ENCODE peak calls at places on chromosome 3, in five cellular contexts. E is WTC11, I is DND-41, X is mammary epithelial cell, F is frontal cortex. H is an unnamed sample.

GRCh38 chr3:187223799-187224198 is 26.5 kb downstream of the RTP1 start:
- DNase-seq in F (no peak), I (no peak), E (no peak), X (peak), H (peak)

GRCh38 chr3:35184775-35185174 is 454.6 kb upstream of the ARPP21 start:
- DNase-seq in X (no peak), E (no peak), F (no peak), I (no peak), H (no peak)

GRCh38 chr3:172384836-172385235 is 63.4 kb downstream of the GHSR start:
- DNase-seq in I (no peak), F (no peak), E (no peak), X (no peak), H (no peak)

GRCh38 chr3:127222664-127223063 is 29.7 kb downstream of the PRR23E start:
- DNase-seq in I (no peak), E (no peak), F (no peak), X (no peak), H (no peak)

GRCh38 chr3:149267565-149267964 is 45.9 kb upstream of the CP start:
- DNase-seq in I (no peak), F (no peak), E (no peak), X (no peak), H (no peak)

GRCh38 chr3:72848703-72849081 is 447 bp upstream of the SHQ1 start:
- DNase-seq in E (no peak), F (no peak), I (peak), X (no peak), H (no peak)

GRCh38 chr3:98945006-98945626 is 43.6 kb upstream of the DCBLD2 start:
- DNase-seq in I (no peak), F (no peak), E (no peak), X (no peak), H (no peak)

GRCh38 chr3:325495-325894 is 128.9 kb downstream of the CHL1 start:
- DNase-seq in F (no peak), X (no peak), E (no peak), I (no peak), H (no peak)

GRCh38 chr3:15428539-15428938 is 1.1 kb downstream of the EAF1 start:
- DNase-seq in F (no peak), I (no peak), X (peak), E (no peak), H (no peak)

GRCh38 chr3:115071611-115072010 is 75.5 kb downstream of the ZBTB20 start:
- DNase-seq in I (no peak), X (peak), E (no peak), F (peak), H (no peak)

GRCh38 chr3:111910806-111911205 is 51.7 kb downstream of the PHLDB2 start:
- DNase-seq in I (no peak), E (no peak), F (peak), X (no peak), H (no peak)

GRCh38 chr3:4474683-4475490 is 7.8 kb upstream of the SUMF1 start:
- DNase-seq in F (peak), I (no peak), E (no peak), X (peak), H (peak)

GRCh38 chr3:129320261-129320660 is 41.6 kb downstream of the HMCES start:
- DNase-seq in E (no peak), I (no peak), F (no peak), X (no peak), H (no peak)

GRCh38 chr3:30292192-30292893 is 314.1 kb upstream of the TGFBR2 start:
- DNase-seq in E (no peak), I (no peak), X (peak), F (no peak), H (no peak)

GRCh38 chr3:45781271-45781670 is 15.1 kb downstream of the SLC6A20 start:
- DNase-seq in I (peak), F (no peak), X (no peak), E (no peak), H (no peak)

GRCh38 chr3:177830411-177830849 is 633.1 kb upstream of the TBL1XR1 start:
- DNase-seq in X (peak), F (no peak), E (no peak), I (no peak), H (no peak)

GRCh38 chr3:157844770-157845522 is 261.3 kb downstream of the SHOX2 start:
- DNase-seq in E (no peak), X (no peak), I (no peak), F (no peak), H (no peak)

GRCh38 chr3:44237161-44237560 is 4.5 kb upstream of the TOPAZ1 start:
- DNase-seq in E (no peak), X (no peak), I (no peak), F (no peak), H (no peak)

GRCh38 chr3:59308684-59309083 is 258.9 kb upstream of the CFAP20DC start:
- DNase-seq in I (no peak), F (no peak), X (no peak), E (peak), H (no peak)

GRCh38 chr3:18758047-18758704 is 333.0 kb upstream of the SATB1 start:
- DNase-seq in F (no peak), X (peak), I (peak), E (no peak), H (peak)

GRCh38 chr3:145776782-145777408 is 384.1 kb downstream of the PLOD2 start:
- DNase-seq in X (peak), E (peak), I (peak), F (peak), H (peak)

GRCh38 chr3:159798951-159799350 is 189.7 kb upstream of the IL12A start:
- DNase-seq in X (peak), E (no peak), F (no peak), I (no peak), H (no peak)

GRCh38 chr3:68945231-68945630 is 12.9 kb upstream of the TAFA4 start:
- DNase-seq in F (no peak), I (no peak), E (no peak), X (no peak), H (no peak)

GRCh38 chr3:195384952-195385351 is 57.9 kb downstream of the ACAP2 start:
- DNase-seq in X (no peak), E (no peak), I (no peak), F (no peak), H (no peak)

GRCh38 chr3:151330374-151330773 is 1.0 kb upstream of the P2RY13 start:
- DNase-seq in F (no peak), E (no peak), I (no peak), X (no peak), H (no peak)

GRCh38 chr3:29751647-29752263 is 470.9 kb downstream of the RBMS3 start:
- DNase-seq in E (no peak), X (no peak), F (no peak), I (no peak), H (no peak)

GRCh38 chr3:49120096-49120437 is 556 bp downstream of the USP19 start:
- DNase-seq in E (no peak), I (peak), X (no peak), F (no peak), H (no peak)

GRCh38 chr3:123258811-123259420 is 57.2 kb downstream of the SEC22A start:
- DNase-seq in X (peak), I (no peak), E (no peak), F (no peak), H (no peak)

GRCh38 chr3:186882881-186883685 is 40.6 kb downstream of the ADIPOQ start:
- DNase-seq in I (no peak), E (no peak), X (peak), F (no peak), H (no peak)

GRCh38 chr3:23992051-23992628 is 47.1 kb downstream of the NR1D2 start:
- DNase-seq in E (no peak), F (peak), I (no peak), X (peak), H (no peak)

GRCh38 chr3:132033471-132033870 is 1.3 kb downstream of the CPNE4 start:
- DNase-seq in I (no peak), X (no peak), F (no peak), E (no peak), H (no peak)

GRCh38 chr3:128083980-128084674 is 31.9 kb downstream of the SEC61A1 start:
- DNase-seq in X (no peak), F (peak), E (no peak), I (no peak), H (no peak)

H was measured in mucosa of gallbladder.